ENCODE peak calls at places on chromosome 19, in six cellular contexts. D is stimulated activated CD8-positive, alpha-beta memory T cell treated with anti-CD3 and anti-CD28 coated beads, Interleukin-7, amount 100 ng/mL, for 4 hours; O is T-cell; R is cardiac muscle cell; Q is endothelial cell; C is mucosa of gallbladder. K is an unnamed sample.
A peak's percentile ranks its signal among the peaks of the same experiment; 100 is the strongest.

GRCh38 chr19:1312732-1313694 is 27.3 kb downstream of the EFNA2 start:
- DNase-seq in D (no peak), O (no peak), R (no peak), Q (no peak), C (no peak), K (no peak)

GRCh38 chr19:49142866-49143335 is 12.3 kb downstream of the HRC start:
- DNase-seq in D (peak; percentile 18), O (peak; percentile 38), R (peak; percentile 98), Q (peak; percentile 91), C (peak; percentile 89), K (no peak)

GRCh38 chr19:47253467-47253881 is 2.9 kb upstream of the CCDC9 start:
- DNase-seq in D (no peak), O (no peak), R (no peak), Q (no peak), C (no peak), K (no peak)

GRCh38 chr19:34182125-34182524 is 9.8 kb downstream of the LSM14A start:
- DNase-seq in D (no peak), O (no peak), R (no peak), Q (no peak), C (no peak), K (no peak)

GRCh38 chr19:29779921-29780320 is 31.9 kb upstream of the CCNE1 start:
- DNase-seq in D (no peak), O (no peak), R (peak; percentile 7), Q (no peak), C (no peak), K (no peak)

GRCh38 chr19:45211751-45212381 is 33.3 kb downstream of the BLOC1S3 start:
- DNase-seq in D (no peak), O (no peak), R (no peak), Q (no peak), C (peak; percentile 92), K (no peak)

GRCh38 chr19:2546128-2547032 is 70.5 kb downstream of the GADD45B start:
- DNase-seq in D (no peak), O (no peak), R (peak; percentile 86), Q (no peak), C (peak; percentile 72), K (no peak)

GRCh38 chr19:5022066-5022860 is 53.4 kb downstream of the KDM4B start:
- DNase-seq in D (no peak), O (no peak), R (no peak), Q (no peak), C (no peak), K (no peak)

GRCh38 chr19:6227156-6227940 is 52.4 kb downstream of the MLLT1 start:
- DNase-seq in D (no peak), O (no peak), R (no peak), Q (no peak), C (no peak), K (no peak)

GRCh38 chr19:36528921-36529518 is 949 bp upstream of the ZNF260 start:
- DNase-seq in D (peak; percentile 9), O (no peak), R (peak; percentile 12), Q (peak; percentile 3), C (no peak), K (peak; percentile 19)

GRCh38 chr19:38842439-38843174 is 7.2 kb downstream of the HNRNPL start:
- DNase-seq in D (peak; percentile 46), O (peak; percentile 66), R (no peak), Q (no peak), C (peak; percentile 45), K (no peak)

GRCh38 chr19:3292958-3293529 is 68.6 kb downstream of the CELF5 start:
- DNase-seq in D (no peak), O (no peak), R (no peak), Q (no peak), C (no peak), K (no peak)

GRCh38 chr19:49443366-49444099 is 2.2 kb upstream of the SLC17A7 start:
- DNase-seq in D (peak; percentile 87), O (peak; percentile 93), R (peak; percentile 97), Q (peak; percentile 94), C (peak; percentile 95), K (peak; percentile 80)

GRCh38 chr19:17871878-17872250 is at the start of gene SLC5A5:
- DNase-seq in D (no peak), O (no peak), R (no peak), Q (no peak), C (no peak), K (no peak)

K was measured in GM12878.